ENCODE peak calls at places on chromosome 21, in ten cellular contexts. One of them, this sample, is unnamed.

GRCh38 chr21:16402752-16403151 is 673.0 kb downstream of the USP25 start:
- DNase-seq in K562: no peak
- DNase-seq in vagina: no peak
- DNase-seq in testis: no peak
- DNase-seq in sigmoid colon: no peak
- DNase-seq in IMR-90: no peak
- DNase-seq in ovary: no peak
- DNase-seq in stomach: no peak
- DNase-seq in heart left ventricle: no peak
- DNase-seq in breast epithelium: no peak
- DNase-seq in this sample: no peak

GRCh38 chr21:15749868-15750174 is 20.0 kb downstream of the USP25 start:
- DNase-seq in heart left ventricle: no peak
- DNase-seq in IMR-90: peak
- DNase-seq in ovary: no peak
- DNase-seq in testis: no peak
- DNase-seq in breast epithelium: no peak
- DNase-seq in vagina: no peak
- DNase-seq in sigmoid colon: no peak
- DNase-seq in stomach: no peak
- DNase-seq in K562: peak
- DNase-seq in this sample: no peak

GRCh38 chr21:32520885-32521735 is 64.2 kb downstream of the TCP10L start:
- DNase-seq in stomach: peak
- DNase-seq in testis: peak
- DNase-seq in ovary: peak
- DNase-seq in heart left ventricle: peak
- DNase-seq in vagina: no peak
- DNase-seq in sigmoid colon: peak
- DNase-seq in K562: peak
- DNase-seq in IMR-90: peak
- DNase-seq in breast epithelium: peak
- DNase-seq in this sample: peak

GRCh38 chr21:46139686-46140085 is 15.7 kb downstream of the FTCD start:
- DNase-seq in ovary: no peak
- DNase-seq in heart left ventricle: no peak
- DNase-seq in breast epithelium: no peak
- DNase-seq in vagina: no peak
- DNase-seq in testis: no peak
- DNase-seq in IMR-90: no peak
- DNase-seq in K562: no peak
- DNase-seq in sigmoid colon: no peak
- DNase-seq in stomach: no peak
- DNase-seq in this sample: no peak

GRCh38 chr21:34797926-34798595 is 129.3 kb downstream of the CLIC6 start:
- DNase-seq in vagina: no peak
- DNase-seq in K562: no peak
- DNase-seq in stomach: no peak
- DNase-seq in ovary: no peak
- DNase-seq in testis: no peak
- DNase-seq in IMR-90: no peak
- DNase-seq in heart left ventricle: no peak
- DNase-seq in breast epithelium: no peak
- DNase-seq in sigmoid colon: no peak
- DNase-seq in this sample: no peak

GRCh38 chr21:37800496-37801061 is 115.7 kb downstream of the KCNJ6 start:
- DNase-seq in vagina: no peak
- DNase-seq in IMR-90: peak
- DNase-seq in heart left ventricle: no peak
- DNase-seq in ovary: no peak
- DNase-seq in K562: no peak
- DNase-seq in sigmoid colon: no peak
- DNase-seq in testis: no peak
- DNase-seq in breast epithelium: no peak
- DNase-seq in stomach: no peak
- DNase-seq in this sample: no peak

GRCh38 chr21:37380349-37381323 is 14.1 kb downstream of the DYRK1A start:
- DNase-seq in ovary: no peak
- DNase-seq in heart left ventricle: peak
- DNase-seq in sigmoid colon: no peak
- DNase-seq in IMR-90: no peak
- DNase-seq in vagina: no peak
- DNase-seq in stomach: peak
- DNase-seq in testis: peak
- DNase-seq in breast epithelium: no peak
- DNase-seq in K562: peak
- DNase-seq in this sample: peak

GRCh38 chr21:37531402-37532042 is 164.9 kb downstream of the DYRK1A start:
- DNase-seq in testis: no peak
- DNase-seq in vagina: no peak
- DNase-seq in heart left ventricle: peak
- DNase-seq in sigmoid colon: no peak
- DNase-seq in ovary: peak
- DNase-seq in K562: no peak
- DNase-seq in IMR-90: no peak
- DNase-seq in breast epithelium: no peak
- DNase-seq in stomach: peak
- DNase-seq in this sample: no peak

GRCh38 chr21:45505416-45506021 is 36.7 kb downstream of the SLC19A1 start:
- DNase-seq in ovary: peak
- DNase-seq in stomach: peak
- DNase-seq in K562: no peak
- DNase-seq in vagina: no peak
- DNase-seq in heart left ventricle: peak
- DNase-seq in sigmoid colon: peak
- DNase-seq in breast epithelium: no peak
- DNase-seq in IMR-90: no peak
- DNase-seq in testis: no peak
- DNase-seq in this sample: no peak

GRCh38 chr21:18498428-18498827 is 94.8 kb upstream of the TMPRSS15 start:
- DNase-seq in heart left ventricle: no peak
- DNase-seq in breast epithelium: no peak
- DNase-seq in testis: no peak
- DNase-seq in vagina: no peak
- DNase-seq in sigmoid colon: no peak
- DNase-seq in K562: no peak
- DNase-seq in IMR-90: no peak
- DNase-seq in ovary: no peak
- DNase-seq in stomach: no peak
- DNase-seq in this sample: no peak

GRCh38 chr21:36847189-36847588 is 119.3 kb downstream of the HLCS start:
- DNase-seq in stomach: no peak
- DNase-seq in vagina: no peak
- DNase-seq in heart left ventricle: no peak
- DNase-seq in breast epithelium: no peak
- DNase-seq in IMR-90: peak
- DNase-seq in testis: no peak
- DNase-seq in K562: no peak
- DNase-seq in sigmoid colon: no peak
- DNase-seq in ovary: no peak
- DNase-seq in this sample: no peak

GRCh38 chr21:16004121-16004520 is 274.3 kb downstream of the USP25 start:
- DNase-seq in stomach: no peak
- DNase-seq in K562: no peak
- DNase-seq in vagina: no peak
- DNase-seq in testis: no peak
- DNase-seq in ovary: no peak
- DNase-seq in heart left ventricle: no peak
- DNase-seq in breast epithelium: no peak
- DNase-seq in IMR-90: peak
- DNase-seq in sigmoid colon: no peak
- DNase-seq in this sample: no peak

DNA sequence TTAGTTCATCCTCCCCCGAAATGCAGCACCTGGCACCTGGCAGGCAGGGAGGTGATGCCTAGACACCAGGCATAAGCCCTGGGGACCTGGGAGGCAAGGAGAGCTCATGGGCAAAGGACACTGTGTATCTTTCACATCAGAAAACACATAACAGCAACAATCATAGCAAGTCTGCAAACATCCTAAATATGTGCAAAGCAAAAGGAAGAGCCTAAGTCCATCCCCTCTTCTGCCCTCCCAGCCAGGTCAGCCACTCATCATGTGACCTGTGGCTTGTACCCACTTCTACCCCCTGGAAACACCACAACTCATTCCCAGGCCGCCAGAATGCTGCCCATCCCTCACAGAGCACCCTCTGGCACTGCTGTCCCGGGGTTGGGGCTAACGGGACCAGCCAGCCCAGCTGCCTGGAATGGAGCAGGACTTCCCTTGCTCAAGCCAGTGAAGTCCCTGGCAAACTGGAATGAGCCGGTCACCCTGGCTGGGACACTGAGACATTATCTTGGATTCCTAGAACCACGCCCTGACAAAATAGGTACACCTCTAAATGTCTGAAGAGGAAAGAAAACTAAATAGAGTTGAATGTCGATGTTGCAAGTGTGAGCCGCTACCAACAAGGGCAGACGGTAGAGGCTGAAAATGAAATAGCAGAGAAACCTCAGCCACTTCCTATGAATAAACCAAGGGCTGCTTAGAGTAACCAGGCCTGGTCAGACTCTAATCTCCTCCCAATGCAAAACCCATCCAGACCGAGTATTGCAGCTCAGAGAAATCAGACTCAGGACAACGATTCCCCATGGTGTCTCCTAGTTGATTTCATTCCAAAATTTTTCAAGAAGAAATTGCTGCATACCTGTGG is 29.4 kb downstream of the TMPRSS2 start:
- DNase-seq in ovary: no peak
- DNase-seq in stomach: no peak
- DNase-seq in IMR-90: no peak
- DNase-seq in heart left ventricle: no peak
- DNase-seq in breast epithelium: no peak
- DNase-seq in vagina: no peak
- DNase-seq in K562: no peak
- DNase-seq in testis: no peak
- DNase-seq in sigmoid colon: no peak
- DNase-seq in this sample: no peak
- H3K27ac ChIP-seq in ovary: no peak
- H3K27ac ChIP-seq in stomach: peak
- H3K27ac ChIP-seq in IMR-90: no peak
- H3K27ac ChIP-seq in heart left ventricle: no peak
- H3K27ac ChIP-seq in breast epithelium: peak
- H3K27ac ChIP-seq in vagina: no peak
- H3K27ac ChIP-seq in K562: no peak
- H3K27ac ChIP-seq in testis: no peak
- H3K27ac ChIP-seq in sigmoid colon: no peak
- H3K27ac ChIP-seq in this sample: peak

GRCh38 chr21:25567472-25567871 is 39.8 kb downstream of the MRPL39 start:
- DNase-seq in heart left ventricle: no peak
- DNase-seq in IMR-90: no peak
- DNase-seq in stomach: no peak
- DNase-seq in ovary: no peak
- DNase-seq in vagina: no peak
- DNase-seq in testis: no peak
- DNase-seq in sigmoid colon: no peak
- DNase-seq in K562: no peak
- DNase-seq in breast epithelium: no peak
- DNase-seq in this sample: no peak

GRCh38 chr21:25569084-25569483 is 38.2 kb downstream of the MRPL39 start:
- DNase-seq in K562: no peak
- DNase-seq in breast epithelium: no peak
- DNase-seq in sigmoid colon: no peak
- DNase-seq in IMR-90: peak
- DNase-seq in testis: no peak
- DNase-seq in stomach: no peak
- DNase-seq in ovary: no peak
- DNase-seq in heart left ventricle: no peak
- DNase-seq in vagina: no peak
- DNase-seq in this sample: no peak

GRCh38 chr21:25571726-25572121 is 35.6 kb downstream of the MRPL39 start:
- DNase-seq in breast epithelium: no peak
- DNase-seq in heart left ventricle: no peak
- DNase-seq in IMR-90: no peak
- DNase-seq in ovary: no peak
- DNase-seq in K562: no peak
- DNase-seq in stomach: no peak
- DNase-seq in sigmoid colon: no peak
- DNase-seq in testis: no peak
- DNase-seq in vagina: no peak
- DNase-seq in this sample: no peak

GRCh38 chr21:25568230-25568629 is 39.1 kb downstream of the MRPL39 start:
- DNase-seq in breast epithelium: no peak
- DNase-seq in IMR-90: peak
- DNase-seq in K562: no peak
- DNase-seq in stomach: no peak
- DNase-seq in sigmoid colon: peak
- DNase-seq in vagina: no peak
- DNase-seq in testis: peak
- DNase-seq in heart left ventricle: peak
- DNase-seq in ovary: peak
- DNase-seq in this sample: no peak

GRCh38 chr21:25569711-25570110 is 37.6 kb downstream of the MRPL39 start:
- DNase-seq in IMR-90: no peak
- DNase-seq in breast epithelium: no peak
- DNase-seq in testis: no peak
- DNase-seq in ovary: no peak
- DNase-seq in vagina: no peak
- DNase-seq in K562: no peak
- DNase-seq in heart left ventricle: no peak
- DNase-seq in stomach: no peak
- DNase-seq in sigmoid colon: no peak
- DNase-seq in this sample: no peak
- TF ChIP-seq POLR2A in IMR-90: no peak
- TF ChIP-seq POLR2A in breast epithelium: no peak
- TF ChIP-seq POLR2A in testis: no peak
- TF ChIP-seq POLR2A in ovary: no peak
- TF ChIP-seq POLR2A in vagina: no peak
- TF ChIP-seq POLR2A in K562: no peak
- TF ChIP-seq POLR2A in heart left ventricle: no peak
- TF ChIP-seq POLR2A in stomach: no peak
- TF ChIP-seq POLR2A in sigmoid colon: no peak
- TF ChIP-seq POLR2A in this sample: no peak

GRCh38 chr21:39180429-39181019 is 2.7 kb downstream of the PSMG1 start:
- DNase-seq in IMR-90: no peak
- DNase-seq in sigmoid colon: no peak
- DNase-seq in stomach: no peak
- DNase-seq in ovary: no peak
- DNase-seq in heart left ventricle: no peak
- DNase-seq in breast epithelium: no peak
- DNase-seq in testis: no peak
- DNase-seq in K562: peak
- DNase-seq in vagina: no peak
- DNase-seq in this sample: no peak
- TF ChIP-seq CTCF in IMR-90: peak
- TF ChIP-seq CTCF in sigmoid colon: no peak
- TF ChIP-seq CTCF in stomach: no peak
- TF ChIP-seq CTCF in ovary: no peak
- TF ChIP-seq CTCF in heart left ventricle: no peak
- TF ChIP-seq CTCF in breast epithelium: no peak
- TF ChIP-seq CTCF in testis: no peak
- TF ChIP-seq CTCF in K562: peak
- TF ChIP-seq CTCF in vagina: no peak
- TF ChIP-seq CTCF in this sample: no peak

DNA sequence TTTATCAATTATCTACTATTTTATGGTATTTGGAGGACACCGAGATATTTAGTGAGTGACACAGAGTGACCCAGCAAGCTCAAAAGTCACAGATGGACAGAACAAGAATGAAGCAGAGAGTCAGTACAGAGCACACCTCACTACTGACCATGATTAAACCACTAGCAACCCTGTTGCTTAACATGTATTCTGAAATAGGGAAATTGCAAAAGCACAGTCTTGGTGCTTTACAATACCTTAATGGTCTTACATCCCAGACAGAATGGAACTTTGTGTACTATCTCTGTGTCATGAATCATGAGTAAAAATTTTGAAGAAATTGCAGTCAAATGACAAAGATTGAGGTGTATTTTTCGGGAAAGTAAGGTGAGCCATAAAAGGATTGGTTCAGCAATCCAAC is 2.6 kb upstream of the SAMSN1 start:
- DNase-seq in ovary: no peak
- DNase-seq in vagina: no peak
- DNase-seq in sigmoid colon: no peak
- DNase-seq in heart left ventricle: no peak
- DNase-seq in IMR-90: no peak
- DNase-seq in breast epithelium: no peak
- DNase-seq in stomach: no peak
- DNase-seq in K562: no peak
- DNase-seq in testis: no peak
- DNase-seq in this sample: no peak
- H3K27ac ChIP-seq in ovary: no peak
- H3K27ac ChIP-seq in vagina: no peak
- H3K27ac ChIP-seq in sigmoid colon: no peak
- H3K27ac ChIP-seq in heart left ventricle: peak
- H3K27ac ChIP-seq in IMR-90: no peak
- H3K27ac ChIP-seq in breast epithelium: no peak
- H3K27ac ChIP-seq in stomach: peak
- H3K27ac ChIP-seq in K562: no peak
- H3K27ac ChIP-seq in testis: no peak
- H3K27ac ChIP-seq in this sample: no peak

This sample was measured in body of pancreas.